ENCODE peak calls at places on chromosomes 6 and 20, in four cellular contexts. E, S, Q and O are unnamed samples.

GRCh38 chr20:8132632-8133587 is 844 bp downstream of the PLCB1 start:
- DNase-seq in E (peak), S (no peak), Q (no peak), O (no peak)

GRCh38 chr6:109440325-109441068 is at the start of the genes PPIL6 and SMPD2:
- DNase-seq in E (peak), S (peak), Q (peak), O (peak)

GRCh38 chr6:19864285-19864684 is 27.1 kb downstream of the ID4 start:
- DNase-seq in E (no peak), S (no peak), Q (no peak), O (no peak)

GRCh38 chr6:143449731-143450452 is 603 bp downstream of the ADAT2 start:
- DNase-seq in E (peak), S (peak), Q (no peak), O (peak)

GRCh38 chr20:7094438-7094997 is 327.0 kb downstream of the BMP2 start:
- DNase-seq in E (peak), S (peak), Q (no peak), O (peak)

GRCh38 chr6:126051739-126052138 is 65.4 kb downstream of the TRMT11 start:
- DNase-seq in E (no peak), S (no peak), Q (no peak), O (no peak)

GRCh38 chr6:141562181-141562800 is 570.4 kb upstream of the GJE1 start:
- DNase-seq in E (peak), S (no peak), Q (no peak), O (peak)

GRCh38 chr6:138970159-138970558 is 17.9 kb downstream of the REPS1 start:
- DNase-seq in E (no peak), S (no peak), Q (no peak), O (no peak)

GRCh38 chr6:45371924-45372582 is 5.7 kb downstream of the SUPT3H start:
- DNase-seq in E (no peak), S (peak), Q (no peak), O (no peak)

GRCh38 chr20:37969949-37970855 is 63.1 kb downstream of the TTI1 start:
- DNase-seq in E (no peak), S (no peak), Q (no peak), O (no peak)

GRCh38 chr6:123967900-123968299 is 164.2 kb downstream of the NKAIN2 start:
- DNase-seq in E (no peak), S (no peak), Q (no peak), O (no peak)

GRCh38 chr6:44926556-44926955 is 401.6 kb upstream of the RUNX2 start:
- DNase-seq in E (no peak), S (peak), Q (no peak), O (no peak)

GRCh38 chr6:53735896-53736295 is 58.9 kb upstream of the LRRC1 start:
- DNase-seq in E (no peak), S (no peak), Q (no peak), O (no peak)

GRCh38 chr20:36819662-36820061 is 46.1 kb upstream of the DSN1 start:
- DNase-seq in E (no peak), S (no peak), Q (no peak), O (peak)

GRCh38 chr6:132020138-132020551 is 69.0 kb upstream of the CCN2 start:
- DNase-seq in E (no peak), S (peak), Q (no peak), O (no peak)

GRCh38 chr6:74606488-74607135 is 599.2 kb downstream of the COL12A1 start:
- DNase-seq in E (no peak), S (peak), Q (no peak), O (peak)

DNA sequence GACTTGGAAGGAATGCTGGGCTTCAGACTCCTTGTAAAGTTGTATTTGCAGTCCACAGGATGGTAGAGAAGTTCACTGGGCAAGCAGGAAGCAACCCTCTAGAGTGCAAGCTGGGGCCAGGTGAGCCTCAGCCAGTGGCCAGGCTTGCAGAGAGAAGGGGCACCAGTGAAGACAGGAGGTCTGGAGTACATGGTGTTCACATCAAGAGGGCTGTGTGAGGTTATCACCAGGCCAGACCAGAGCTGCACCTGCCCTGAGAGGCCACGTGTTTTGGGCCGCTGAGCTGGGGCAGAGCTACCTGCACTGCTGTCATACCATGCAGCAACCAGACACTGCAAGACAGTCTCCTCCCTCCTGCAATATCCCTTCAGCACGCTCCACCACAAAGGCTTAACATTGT is 79.0 kb downstream of the SH3BGRL2 start:
- DNase-seq in E (no peak), S (no peak), Q (no peak), O (peak)
- H4K5ac ChIP-seq in E (no peak), S (no peak), Q (no peak), O (no peak)

DNA sequence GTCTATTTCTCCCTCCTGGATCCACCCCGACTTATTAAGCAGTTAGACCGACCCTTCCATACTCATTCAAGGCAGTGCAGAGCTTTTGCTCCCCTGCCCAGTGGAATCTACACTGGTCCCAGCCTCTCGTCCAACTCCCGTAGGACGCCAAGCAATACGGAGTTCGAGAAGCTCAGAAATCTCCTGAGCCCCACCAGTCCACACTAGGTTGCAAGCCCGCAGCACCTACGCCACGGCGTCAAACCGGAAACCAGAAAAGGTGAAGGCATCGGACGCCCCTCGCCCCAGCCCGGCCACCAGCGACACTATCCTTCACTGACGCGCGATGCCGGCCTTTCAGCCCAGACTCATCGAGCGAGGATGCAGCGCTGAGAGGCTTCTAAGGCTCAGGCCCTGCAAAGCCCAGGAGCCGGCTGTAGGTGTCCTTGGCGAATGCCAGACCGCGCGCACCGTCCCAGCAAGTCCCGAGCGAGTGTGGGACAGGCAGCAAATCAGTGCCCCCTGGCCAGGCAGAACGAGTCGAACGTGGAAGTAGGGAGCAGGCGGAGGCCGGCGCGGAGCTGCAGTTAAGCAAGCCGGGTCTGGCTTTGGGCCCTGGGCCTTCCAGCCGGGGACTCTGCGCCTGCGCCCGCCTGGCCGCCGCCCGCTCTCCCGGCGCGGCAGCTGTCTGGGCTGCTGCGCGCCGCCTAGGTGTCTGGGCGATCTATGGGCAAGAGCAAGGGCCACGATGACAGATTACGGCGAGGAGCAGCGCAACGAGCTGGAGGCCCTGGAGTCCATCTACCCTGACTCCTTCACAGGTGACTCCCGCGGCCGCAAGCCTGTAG is at the start of gene RWDD1:
- DNase-seq in E (peak), S (peak), Q (peak), O (peak)
- H3K4ac ChIP-seq in E (no peak), S (peak), Q (no peak), O (no peak)

GRCh38 chr6:10578718-10579117 is 57.6 kb downstream of the GCNT2 start:
- DNase-seq in E (no peak), S (no peak), Q (no peak), O (no peak)

GRCh38 chr6:10582774-10583508 is 61.8 kb downstream of the GCNT2 start:
- DNase-seq in E (peak), S (no peak), Q (no peak), O (peak)

GRCh38 chr6:10577112-10577511 is 56.0 kb downstream of the GCNT2 start:
- DNase-seq in E (no peak), S (no peak), Q (no peak), O (peak)

GRCh38 chr6:10576226-10576625 is 55.1 kb downstream of the GCNT2 start:
- DNase-seq in E (no peak), S (no peak), Q (no peak), O (no peak)

GRCh38 chr6:10579803-10580202 is 58.7 kb downstream of the GCNT2 start:
- DNase-seq in E (no peak), S (no peak), Q (no peak), O (no peak)
- H3K27ac ChIP-seq in E (no peak), S (no peak), Q (no peak), O (no peak)

GRCh38 chr20:9710685-9711084 is 128.2 kb downstream of the PAK5 start:
- DNase-seq in E (no peak), S (no peak), Q (no peak), O (no peak)
- H4K5ac ChIP-seq in E (no peak), S (no peak), Q (no peak), O (no peak)

DNA sequence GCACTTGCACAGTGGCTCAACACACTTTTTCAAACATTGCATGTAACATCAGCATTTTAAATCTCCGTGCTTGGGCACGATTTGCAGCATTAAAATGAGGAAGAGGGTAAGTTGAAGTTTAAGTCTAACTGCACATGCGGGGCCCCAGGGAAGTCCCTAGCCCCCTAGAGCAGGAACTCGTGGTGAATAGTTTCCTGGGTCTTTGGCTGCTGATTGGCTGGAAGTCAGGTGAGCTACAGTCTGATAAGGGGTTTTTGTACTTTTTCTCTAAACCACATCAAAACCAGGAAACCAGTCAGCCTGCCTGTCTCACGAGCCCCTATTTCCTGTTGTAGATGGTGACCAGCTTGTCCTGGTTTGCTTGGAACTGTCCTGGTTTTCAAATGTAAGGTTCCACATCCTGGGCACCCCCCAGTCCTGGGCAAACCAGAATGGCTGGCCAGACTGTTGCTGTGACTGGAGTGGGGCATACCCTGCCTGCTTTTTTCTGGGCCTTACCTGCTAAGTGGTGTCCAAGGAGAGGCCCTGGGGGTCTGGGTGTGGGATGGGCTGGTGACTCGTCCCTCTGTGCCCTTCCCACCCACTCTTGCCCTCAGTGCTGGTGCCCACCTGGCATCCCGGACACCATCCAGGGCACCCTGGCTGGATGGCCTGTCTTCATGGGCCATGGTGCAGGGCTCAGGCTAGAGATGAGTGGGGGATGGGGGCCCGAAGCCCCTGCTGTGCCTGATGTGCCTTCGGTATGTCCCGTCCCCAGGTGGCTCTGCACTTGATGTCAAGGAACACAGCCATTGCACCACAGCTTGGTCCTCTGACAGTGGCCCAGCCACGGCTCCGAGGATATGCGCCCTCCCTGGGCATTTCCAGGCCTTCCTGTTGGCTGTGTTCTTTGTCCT is 31.8 kb downstream of the SUN5 start:
- DNase-seq in E (peak), S (no peak), Q (no peak), O (peak)
- H3K4ac ChIP-seq in E (no peak), S (no peak), Q (peak), O (peak)

GRCh38 chr6:34526241-34526972 is 29.7 kb downstream of the SPDEF start:
- DNase-seq in E (no peak), S (no peak), Q (no peak), O (no peak)
- H3K27ac ChIP-seq in E (no peak), S (no peak), Q (no peak), O (no peak)

DNA sequence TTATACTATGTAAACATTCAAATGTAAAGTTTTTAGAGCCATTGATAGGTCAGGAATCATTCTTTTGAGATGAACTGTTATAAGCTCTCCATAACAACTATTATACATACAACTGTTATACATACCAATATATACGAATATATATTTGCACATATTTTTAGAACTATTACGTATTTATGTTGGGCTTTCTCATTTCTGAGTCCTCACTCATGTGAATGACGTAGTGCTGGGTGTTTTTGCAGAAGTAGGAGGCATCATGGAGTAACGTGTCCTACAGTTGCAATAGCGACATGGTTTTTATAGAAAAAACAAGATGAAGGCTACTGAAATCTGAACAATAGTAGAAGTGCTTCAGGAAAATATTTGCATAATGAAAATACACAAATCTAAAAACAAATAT is 36.4 kb upstream of the ADGRF4 start:
- DNase-seq in E (no peak), S (no peak), Q (no peak), O (no peak)
- H4K5ac ChIP-seq in E (no peak), S (no peak), Q (no peak), O (no peak)

GRCh38 chr6:17965397-17965796 is 22.0 kb downstream of the KIF13A start:
- DNase-seq in E (no peak), S (peak), Q (no peak), O (no peak)

GRCh38 chr6:17968876-17969275 is 18.6 kb downstream of the KIF13A start:
- DNase-seq in E (no peak), S (no peak), Q (no peak), O (no peak)

GRCh38 chr6:17966451-17966850 is 21.0 kb downstream of the KIF13A start:
- DNase-seq in E (no peak), S (no peak), Q (no peak), O (no peak)

GRCh38 chr6:17968081-17968518 is 19.3 kb downstream of the KIF13A start:
- DNase-seq in E (no peak), S (peak), Q (no peak), O (peak)

GRCh38 chr6:17967668-17968067 is 19.8 kb downstream of the KIF13A start:
- DNase-seq in E (no peak), S (no peak), Q (no peak), O (no peak)
- H3K4ac ChIP-seq in E (no peak), S (peak), Q (no peak), O (no peak)

GRCh38 chr6:134517863-134518262 is 200.0 kb upstream of the SGK1 start:
- DNase-seq in E (no peak), S (no peak), Q (no peak), O (no peak)
- H3K27ac ChIP-seq in E (no peak), S (peak), Q (no peak), O (no peak)